ENCODE peak calls at places on chromosome 4, in five cellular contexts. N is AG10803, B is AML-193, Q is M059J, G is NCI-H1694 treated with DMSO at 0.1 percent for 48 hours. V is an unnamed sample.

GRCh38 chr4:126710935-126711334 is 921.8 kb upstream of the INTU start:
- DNase-seq in G (no peak), Q (peak), B (no peak), N (no peak), V (no peak)

GRCh38 chr4:15918484-15919129 is 19.9 kb downstream of the FGFBP1 start:
- DNase-seq in N (no peak), Q (no peak), G (no peak), B (no peak), V (no peak)

GRCh38 chr4:51895816-51896408 is 53.0 kb downstream of the DCUN1D4 start:
- DNase-seq in Q (peak), N (peak), G (peak), B (peak), V (peak)

GRCh38 chr4:150510176-150510875 is 71.6 kb upstream of the MAB21L2 start:
- DNase-seq in N (peak), B (no peak), Q (peak), G (no peak), V (no peak)

GRCh38 chr4:76952071-76952470 is 2.5 kb downstream of the SEPTIN11 start:
- DNase-seq in B (no peak), N (no peak), G (no peak), Q (no peak), V (no peak)

GRCh38 chr4:169311643-169312365 is 41.0 kb upstream of the SH3RF1 start:
- DNase-seq in G (peak), B (peak), N (peak), Q (peak), V (peak)

GRCh38 chr4:102599455-102599854 is 98.3 kb downstream of the NFKB1 start:
- DNase-seq in N (no peak), G (no peak), B (no peak), Q (no peak), V (no peak)

GRCh38 chr4:117093581-117093980 is 8.2 kb upstream of the TRAM1L1 start:
- DNase-seq in N (peak), B (no peak), G (no peak), Q (peak), V (no peak)

GRCh38 chr4:26080876-26081628 is 167.0 kb downstream of the SMIM20 start:
- DNase-seq in B (no peak), Q (no peak), G (no peak), N (no peak), V (peak)

GRCh38 chr4:139279723-139280620 is at the start of gene MGARP:
- DNase-seq in Q (peak), B (no peak), N (no peak), G (no peak), V (peak)

GRCh38 chr4:183182873-183183725 is 84.0 kb downstream of the WWC2 start:
- DNase-seq in G (no peak), Q (peak), B (no peak), N (peak), V (peak)

GRCh38 chr4:4591071-4591470 is 49.2 kb upstream of the STX18 start:
- DNase-seq in G (no peak), Q (no peak), B (no peak), N (peak), V (no peak)

GRCh38 chr4:38154681-38155588 is 194.7 kb downstream of the PTTG2 start:
- DNase-seq in B (peak), G (no peak), Q (no peak), N (peak), V (no peak)

GRCh38 chr4:39029752-39030694 is 2.2 kb downstream of the TMEM156 start:
- DNase-seq in B (peak), Q (no peak), G (no peak), N (no peak), V (peak)

GRCh38 chr4:3470244-3471097 is 7.4 kb downstream of the DOK7 start:
- DNase-seq in Q (peak), G (no peak), B (no peak), N (no peak), V (no peak)

GRCh38 chr4:164438321-164438720 is 315.6 kb upstream of the SMIM31 start:
- DNase-seq in N (no peak), Q (peak), G (no peak), B (no peak), V (no peak)

GRCh38 chr4:104592894-104593470 is 98.3 kb upstream of the CXXC4 start:
- DNase-seq in Q (peak), G (no peak), N (no peak), B (no peak), V (no peak)

GRCh38 chr4:154329268-154329858 is 162.2 kb downstream of the DCHS2 start:
- DNase-seq in B (peak), N (peak), Q (peak), G (no peak), V (peak)

GRCh38 chr4:22744478-22745062 is 51.8 kb downstream of the GBA3 start:
- DNase-seq in G (no peak), Q (no peak), N (no peak), B (no peak), V (no peak)

GRCh38 chr4:21593268-21594002 is 355.1 kb downstream of the KCNIP4 start:
- DNase-seq in B (no peak), N (no peak), G (peak), Q (peak), V (no peak)

GRCh38 chr4:186920486-186920885 is 196.8 kb upstream of the FAT1 start:
- DNase-seq in Q (no peak), G (no peak), N (peak), B (no peak), V (no peak)

GRCh38 chr4:176137626-176138025 is 57.8 kb downstream of the SPATA4 start:
- DNase-seq in G (no peak), Q (peak), N (peak), B (no peak), V (no peak)

GRCh38 chr4:77566148-77566547 is 39.5 kb upstream of the CXCL13 start:
- DNase-seq in B (no peak), N (no peak), Q (no peak), G (no peak), V (no peak)

GRCh38 chr4:173171098-173171497 is 2.5 kb downstream of the GALNT7 start:
- DNase-seq in N (no peak), Q (peak), G (peak), B (peak), V (no peak)

GRCh38 chr4:184444215-184444952 is 30.0 kb downstream of the IRF2 start:
- DNase-seq in Q (peak), N (peak), B (no peak), G (no peak), V (no peak)

GRCh38 chr4:163707873-163708272 is 213.4 kb downstream of the TMA16 start:
- DNase-seq in G (no peak), Q (no peak), N (no peak), B (no peak), V (no peak)

GRCh38 chr4:37562592-37562991 is 123.6 kb downstream of the RELL1 start:
- DNase-seq in Q (peak), B (no peak), G (no peak), N (peak), V (no peak)

GRCh38 chr4:911871-912490 is 20.1 kb downstream of the GAK start:
- DNase-seq in N (no peak), Q (no peak), G (no peak), B (no peak), V (no peak)

GRCh38 chr4:6192245-6192644 is 8.1 kb downstream of the JAKMIP1 start:
- DNase-seq in G (no peak), Q (peak), N (no peak), B (no peak), V (no peak)

GRCh38 chr4:115657991-115658390 is 544.6 kb upstream of the NDST4 start:
- DNase-seq in B (no peak), G (no peak), Q (no peak), N (no peak), V (no peak)

GRCh38 chr4:1771555-1772305 is 21.4 kb upstream of the FGFR3 start:
- DNase-seq in Q (no peak), B (no peak), N (no peak), G (no peak), V (no peak)

GRCh38 chr4:58553679-58554078 is 1443.5 kb upstream of the IGFBP7 start:
- DNase-seq in N (no peak), G (no peak), Q (no peak), B (no peak), V (no peak)

GRCh38 chr4:73576366-73576765 is 43.9 kb downstream of the RASSF6 start:
- DNase-seq in G (no peak), B (peak), N (peak), Q (no peak), V (no peak)

V was measured in GM12865.